ENCODE peak calls at places on chromosomes 2 and 18, in nine cellular contexts. Y is lower leg skin, S is astrocyte of the cerebellum, J is heart left ventricle, R is HFF-Myc, B is GM12865, I is tibial artery, Z is body of pancreas, N is mesothelial cell of epicardium. A is an unnamed sample.

GRCh38 chr2:72887836-72888437 is 729 bp downstream of the SPR start:
- DNase-seq in Y (peak; percentile 97), S (peak; percentile 63), J (peak; percentile 90), R (peak; percentile 67), B (peak; percentile 74), I (peak; percentile 94), Z (peak; percentile 92), N (peak; percentile 75), A (peak; percentile 83)

GRCh38 chr18:76951600-76952247 is 129.4 kb downstream of the ZNF236 start:
- DNase-seq in Y (no peak), S (no peak), J (no peak), R (no peak), B (no peak), I (no peak), Z (no peak), N (no peak), A (no peak)

GRCh38 chr2:233051241-233052149 is 8.6 kb upstream of the INPP5D start:
- DNase-seq in Y (peak; percentile 92), S (peak; percentile 72), J (peak; percentile 87), R (no peak), B (no peak), I (peak; percentile 81), Z (peak; percentile 24), N (no peak), A (no peak)

GRCh38 chr18:42644729-42645131 is 470.8 kb downstream of the RIT2 start:
- DNase-seq in Y (no peak), S (peak; percentile 12), J (no peak), R (no peak), B (no peak), I (no peak), Z (no peak), N (no peak), A (no peak)

GRCh38 chr2:11576398-11576797 is 42.6 kb downstream of the GREB1 start:
- DNase-seq in Y (no peak), S (no peak), J (no peak), R (no peak), B (no peak), I (no peak), Z (no peak), N (no peak), A (no peak)

GRCh38 chr2:16763493-16763899 is 97.9 kb upstream of the CYRIA start:
- DNase-seq in Y (no peak), S (no peak), J (no peak), R (no peak), B (no peak), I (no peak), Z (no peak), N (no peak), A (no peak)

GRCh38 chr2:130749641-130750040 is 5.7 kb upstream of the AMER3 start:
- DNase-seq in Y (peak; percentile 70), S (no peak), J (no peak), R (no peak), B (no peak), I (no peak), Z (no peak), N (no peak), A (no peak)

GRCh38 chr2:56199492-56199891 is 15.7 kb downstream of the CCDC85A start:
- DNase-seq in Y (no peak), S (peak; percentile 29), J (no peak), R (no peak), B (no peak), I (no peak), Z (no peak), N (no peak), A (peak; percentile 89)

GRCh38 chr18:12639990-12640880 is 17.7 kb downstream of the SPIRE1 start:
- DNase-seq in Y (no peak), S (no peak), J (peak; percentile 36), R (no peak), B (no peak), I (no peak), Z (no peak), N (no peak), A (peak; percentile 77)

GRCh38 chr2:174300114-174300513 is 34.6 kb upstream of the SP9 start:
- DNase-seq in Y (no peak), S (no peak), J (no peak), R (no peak), B (no peak), I (no peak), Z (no peak), N (no peak), A (peak; percentile 7)

GRCh38 chr2:47026738-47027531 is 111.3 kb upstream of the MCFD2 start:
- DNase-seq in Y (no peak), S (no peak), J (no peak), R (no peak), B (no peak), I (no peak), Z (no peak), N (no peak), A (no peak)

GRCh38 chr2:164186596-164186995 is 434.7 kb downstream of the GRB14 start:
- DNase-seq in Y (no peak), S (no peak), J (no peak), R (no peak), B (no peak), I (no peak), Z (no peak), N (no peak), A (no peak)

GRCh38 chr2:129179199-129179598 is 800.3 kb upstream of the RAB6C start:
- DNase-seq in Y (no peak), S (no peak), J (no peak), R (no peak), B (no peak), I (no peak), Z (no peak), N (no peak), A (no peak)

GRCh38 chr2:27489118-27489497 is 435 bp downstream of the IFT172 start:
- DNase-seq in Y (no peak), S (no peak), J (no peak), R (no peak), B (peak; percentile 18), I (no peak), Z (peak; percentile 8), N (no peak), A (no peak)
- TF ChIP-seq CTCF in Y (no peak), S (peak; percentile 33), J (no peak), R (no peak), B (no peak), I (no peak), Z (no peak), N (no peak), A (peak; percentile 12)

GRCh38 chr2:205617905-205618304 is 64.4 kb upstream of the NRP2 start:
- DNase-seq in Y (no peak), S (no peak), J (no peak), R (no peak), B (no peak), I (no peak), Z (no peak), N (no peak), A (no peak)
- TF ChIP-seq CTCF in Y (no peak), S (no peak), J (no peak), R (no peak), B (no peak), I (no peak), Z (no peak), N (no peak), A (no peak)

DNA sequence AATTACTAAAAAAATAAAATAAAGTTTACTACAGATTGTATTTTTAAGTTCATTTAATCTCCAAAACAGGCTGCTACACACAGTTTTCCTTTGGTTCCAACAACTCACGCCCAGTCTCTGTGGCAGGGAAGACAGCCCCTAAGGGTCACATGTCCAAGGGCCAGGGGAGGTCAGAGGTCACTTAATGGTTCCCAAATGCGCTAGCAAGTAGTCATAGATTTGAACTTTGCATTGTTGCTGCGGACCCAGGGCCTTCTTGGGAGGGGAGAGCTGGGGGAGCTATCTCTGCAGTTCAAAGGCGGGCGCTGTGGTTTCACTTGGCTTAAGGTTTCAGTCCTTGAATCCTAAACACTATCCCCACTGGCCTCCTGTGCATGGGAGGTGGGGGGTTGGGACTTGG is 74.8 kb upstream of the ZNF532 start:
- DNase-seq in Y (no peak), S (no peak), J (peak; percentile 25), R (no peak), B (no peak), I (no peak), Z (no peak), N (no peak), A (no peak)
- TF ChIP-seq CTCF in Y (no peak), S (no peak), J (no peak), R (no peak), B (no peak), I (no peak), Z (no peak), N (no peak), A (no peak)

GRCh38 chr18:66119347-66119746 is 368.5 kb downstream of the CDH7 start:
- DNase-seq in Y (no peak), S (no peak), J (no peak), R (no peak), B (no peak), I (no peak), Z (no peak), N (no peak), A (no peak)

GRCh38 chr18:66129248-66129647 is 378.4 kb downstream of the CDH7 start:
- DNase-seq in Y (no peak), S (no peak), J (no peak), R (no peak), B (no peak), I (no peak), Z (no peak), N (no peak), A (no peak)

GRCh38 chr18:66124394-66124793 is 373.6 kb downstream of the CDH7 start:
- DNase-seq in Y (no peak), S (no peak), J (no peak), R (no peak), B (no peak), I (no peak), Z (no peak), N (no peak), A (no peak)
- TF ChIP-seq CTCF in Y (no peak), S (no peak), J (peak; percentile 33), R (no peak), B (no peak), I (no peak), Z (no peak), N (no peak), A (no peak)

DNA sequence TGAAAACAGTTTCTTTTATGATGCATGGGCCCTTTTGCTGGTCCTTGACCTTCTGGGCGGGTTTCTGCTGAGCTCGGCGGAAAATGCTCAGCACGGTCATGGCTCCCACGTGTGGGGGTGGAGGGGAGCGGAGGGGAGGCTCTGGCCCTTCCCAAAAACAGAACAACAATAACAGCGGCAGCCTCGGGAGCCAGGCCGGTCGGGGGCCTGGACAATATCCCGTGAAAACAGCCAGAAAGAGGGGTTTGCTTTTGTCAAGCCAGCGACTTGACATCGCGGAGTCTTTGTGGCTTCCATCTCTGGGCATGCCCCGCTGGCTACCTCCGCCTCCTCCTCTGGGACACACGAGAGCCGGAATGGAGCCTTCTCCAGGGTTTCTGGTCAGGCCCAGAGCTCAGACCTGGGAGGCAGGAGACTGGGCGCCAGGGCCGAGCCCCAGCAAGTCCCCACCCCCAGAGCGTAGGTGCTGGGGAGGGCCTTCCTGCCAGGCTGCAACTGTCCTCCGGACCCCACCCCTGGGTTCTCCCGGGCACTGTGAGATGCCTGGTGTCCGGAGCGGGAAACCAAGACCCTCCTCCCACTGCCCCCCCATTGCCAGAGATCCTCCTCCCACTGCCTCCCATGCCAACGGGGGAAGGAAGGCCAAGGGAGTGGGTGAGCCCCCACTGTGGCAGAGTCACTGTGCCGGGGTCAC is 35.9 kb upstream of the SNED1 start:
- DNase-seq in Y (peak; percentile 83), S (peak; percentile 44), J (peak; percentile 54), R (no peak), B (no peak), I (peak; percentile 59), Z (peak; percentile 52), N (no peak), A (no peak)
- TF ChIP-seq CTCF in Y (no peak), S (no peak), J (no peak), R (no peak), B (no peak), I (no peak), Z (no peak), N (no peak), A (no peak)

GRCh38 chr2:19809206-19809605 is 92.6 kb downstream of the TTC32 start:
- DNase-seq in Y (no peak), S (no peak), J (no peak), R (no peak), B (no peak), I (no peak), Z (no peak), N (no peak), A (no peak)
- TF ChIP-seq CTCF in Y (no peak), S (no peak), J (no peak), R (no peak), B (no peak), I (no peak), Z (no peak), N (no peak), A (no peak)

A was measured in HFFc6.